ENCODE peak calls at places on chromosomes 5 and 9, in seven cellular contexts. One of them, this sample, is unnamed.
A peak's percentile ranks its signal among the peaks of the same experiment; 100 is the strongest.

GRCh38 chr5:41925555-41925946 is 470 bp downstream of the FBXO4 start:
- DNase-seq in mesenchymal stem cell: no peak
- DNase-seq in H9: no peak
- DNase-seq in trophoblast cell: peak; percentile 44
- DNase-seq in mesendoderm: no peak
- DNase-seq in IMR-90: peak; percentile 24
- DNase-seq in H1: peak; percentile 47
- DNase-seq in this sample: peak; percentile 9

GRCh38 chr9:92324889-92325268 is 271 bp downstream of the NOL8 start:
- DNase-seq in H1: no peak
- DNase-seq in IMR-90: no peak
- DNase-seq in H9: no peak
- DNase-seq in trophoblast cell: no peak
- DNase-seq in mesendoderm: no peak
- DNase-seq in mesenchymal stem cell: no peak
- DNase-seq in this sample: no peak

GRCh38 chr5:166509085-166509484 is 1782.4 kb upstream of the WWC1 start:
- DNase-seq in mesenchymal stem cell: peak; percentile 50
- DNase-seq in H9: no peak
- DNase-seq in trophoblast cell: peak; percentile 19
- DNase-seq in mesendoderm: peak; percentile 59
- DNase-seq in H1: no peak
- DNase-seq in IMR-90: no peak
- DNase-seq in this sample: peak; percentile 50

GRCh38 chr9:96550659-96551058 is 69.0 kb downstream of the CDC14B start:
- DNase-seq in H1: no peak
- DNase-seq in IMR-90: no peak
- DNase-seq in mesendoderm: no peak
- DNase-seq in mesenchymal stem cell: no peak
- DNase-seq in trophoblast cell: peak; percentile 68
- DNase-seq in H9: no peak
- DNase-seq in this sample: no peak

GRCh38 chr9:107242073-107243063 is 40.7 kb upstream of the RAD23B start:
- DNase-seq in trophoblast cell: no peak
- DNase-seq in H1: no peak
- DNase-seq in mesendoderm: peak; percentile 49
- DNase-seq in IMR-90: peak; percentile 51
- DNase-seq in H9: no peak
- DNase-seq in mesenchymal stem cell: peak; percentile 39
- DNase-seq in this sample: no peak

GRCh38 chr9:132125361-132125760 is 36.5 kb upstream of the NTNG2 start:
- DNase-seq in trophoblast cell: no peak
- DNase-seq in H9: peak; percentile 83
- DNase-seq in IMR-90: no peak
- DNase-seq in mesenchymal stem cell: no peak
- DNase-seq in H1: peak; percentile 60
- DNase-seq in mesendoderm: no peak
- DNase-seq in this sample: no peak

GRCh38 chr5:84816746-84817547 is 432.3 kb upstream of the EDIL3 start:
- DNase-seq in IMR-90: peak; percentile 29
- DNase-seq in H9: no peak
- DNase-seq in H1: no peak
- DNase-seq in trophoblast cell: no peak
- DNase-seq in mesendoderm: peak; percentile 1
- DNase-seq in mesenchymal stem cell: peak; percentile 21
- DNase-seq in this sample: no peak

GRCh38 chr5:117731445-117731844 is 1156.8 kb upstream of the SEMA6A start:
- DNase-seq in IMR-90: peak; percentile 22
- DNase-seq in mesendoderm: no peak
- DNase-seq in mesenchymal stem cell: peak; percentile 5
- DNase-seq in H9: no peak
- DNase-seq in trophoblast cell: no peak
- DNase-seq in H1: no peak
- DNase-seq in this sample: no peak

GRCh38 chr5:177113566-177114424 is 19.8 kb upstream of the NSD1 start:
- DNase-seq in H1: peak; percentile 93
- DNase-seq in mesendoderm: peak; percentile 81
- DNase-seq in IMR-90: peak; percentile 63
- DNase-seq in H9: peak; percentile 77
- DNase-seq in trophoblast cell: peak; percentile 86
- DNase-seq in mesenchymal stem cell: peak; percentile 78
- DNase-seq in this sample: peak; percentile 78

GRCh38 chr9:17531642-17532254 is 47.1 kb upstream of the SH3GL2 start:
- DNase-seq in H1: peak; percentile 73
- DNase-seq in trophoblast cell: peak; percentile 47
- DNase-seq in mesendoderm: peak; percentile 51
- DNase-seq in IMR-90: peak; percentile 60
- DNase-seq in H9: no peak
- DNase-seq in mesenchymal stem cell: peak; percentile 63
- DNase-seq in this sample: peak; percentile 36

GRCh38 chr9:113622038-113622437 is 158.5 kb downstream of the RGS3 start:
- DNase-seq in H1: no peak
- DNase-seq in trophoblast cell: no peak
- DNase-seq in H9: no peak
- DNase-seq in mesendoderm: no peak
- DNase-seq in IMR-90: no peak
- DNase-seq in mesenchymal stem cell: no peak
- DNase-seq in this sample: no peak

GRCh38 chr9:7289773-7290172 is 509.8 kb downstream of the DMAC1 start:
- DNase-seq in trophoblast cell: no peak
- DNase-seq in mesendoderm: no peak
- DNase-seq in IMR-90: no peak
- DNase-seq in H1: no peak
- DNase-seq in H9: no peak
- DNase-seq in mesenchymal stem cell: no peak
- DNase-seq in this sample: no peak

GRCh38 chr9:135244751-135245221 is 157.3 kb downstream of the OLFM1 start:
- DNase-seq in mesendoderm: no peak
- DNase-seq in H9: no peak
- DNase-seq in H1: no peak
- DNase-seq in IMR-90: no peak
- DNase-seq in mesenchymal stem cell: no peak
- DNase-seq in trophoblast cell: no peak
- DNase-seq in this sample: no peak

GRCh38 chr5:125696762-125697161 is 726.4 kb upstream of the GRAMD2B start:
- DNase-seq in mesendoderm: no peak
- DNase-seq in trophoblast cell: peak; percentile 43
- DNase-seq in mesenchymal stem cell: peak; percentile 45
- DNase-seq in IMR-90: peak; percentile 87
- DNase-seq in H1: no peak
- DNase-seq in H9: no peak
- DNase-seq in this sample: no peak

GRCh38 chr9:88534456-88535225 is at the start of gene NXNL2:
- DNase-seq in trophoblast cell: peak; percentile 85
- DNase-seq in IMR-90: peak; percentile 82
- DNase-seq in H9: peak; percentile 93
- DNase-seq in mesenchymal stem cell: peak; percentile 91
- DNase-seq in H1: peak; percentile 96
- DNase-seq in mesendoderm: peak; percentile 86
- DNase-seq in this sample: peak; percentile 76

GRCh38 chr5:155147222-155147621 is 133.7 kb downstream of the KIF4B start:
- DNase-seq in mesenchymal stem cell: peak; percentile 1
- DNase-seq in trophoblast cell: peak; percentile 33
- DNase-seq in H9: no peak
- DNase-seq in H1: no peak
- DNase-seq in IMR-90: no peak
- DNase-seq in mesendoderm: no peak
- DNase-seq in this sample: no peak

GRCh38 chr5:168288349-168289245 is 2.8 kb upstream of the WWC1 start:
- DNase-seq in IMR-90: no peak
- DNase-seq in trophoblast cell: peak; percentile 97
- DNase-seq in mesenchymal stem cell: no peak
- DNase-seq in H9: no peak
- DNase-seq in mesendoderm: peak; percentile 58
- DNase-seq in H1: no peak
- DNase-seq in this sample: no peak

GRCh38 chr9:134546231-134546731 is 95.3 kb upstream of the COL5A1 start:
- DNase-seq in H9: no peak
- DNase-seq in H1: no peak
- DNase-seq in IMR-90: peak; percentile 26
- DNase-seq in trophoblast cell: no peak
- DNase-seq in mesenchymal stem cell: peak; percentile 66
- DNase-seq in mesendoderm: peak; percentile 28
- DNase-seq in this sample: no peak

GRCh38 chr5:3218916-3219650 is 376.5 kb upstream of the IRX1 start:
- DNase-seq in H1: no peak
- DNase-seq in mesendoderm: no peak
- DNase-seq in mesenchymal stem cell: no peak
- DNase-seq in trophoblast cell: no peak
- DNase-seq in H9: no peak
- DNase-seq in IMR-90: no peak
- DNase-seq in this sample: no peak

GRCh38 chr5:41068169-41068568 is 3.0 kb downstream of the MROH2B start:
- DNase-seq in trophoblast cell: no peak
- DNase-seq in mesendoderm: no peak
- DNase-seq in IMR-90: no peak
- DNase-seq in H1: no peak
- DNase-seq in mesenchymal stem cell: no peak
- DNase-seq in H9: no peak
- DNase-seq in this sample: no peak

GRCh38 chr9:134617246-134617645 is 24.4 kb upstream of the COL5A1 start:
- DNase-seq in H1: no peak
- DNase-seq in H9: peak; percentile 12
- DNase-seq in trophoblast cell: no peak
- DNase-seq in mesenchymal stem cell: no peak
- DNase-seq in IMR-90: no peak
- DNase-seq in mesendoderm: no peak
- DNase-seq in this sample: no peak

GRCh38 chr5:163967273-163967672 is 461.9 kb downstream of the MAT2B start:
- DNase-seq in trophoblast cell: no peak
- DNase-seq in mesenchymal stem cell: no peak
- DNase-seq in mesendoderm: peak; percentile 21
- DNase-seq in IMR-90: no peak
- DNase-seq in H1: no peak
- DNase-seq in H9: no peak
- DNase-seq in this sample: no peak

GRCh38 chr9:131395745-131396479 is 2.0 kb downstream of the PRRC2B start:
- DNase-seq in H1: no peak
- DNase-seq in H9: no peak
- DNase-seq in IMR-90: no peak
- DNase-seq in trophoblast cell: no peak
- DNase-seq in mesenchymal stem cell: no peak
- DNase-seq in mesendoderm: no peak
- DNase-seq in this sample: no peak

GRCh38 chr5:36059571-36060515 is 6.8 kb downstream of the UGT3A2 start:
- DNase-seq in mesendoderm: peak; percentile 63
- DNase-seq in H1: no peak
- DNase-seq in trophoblast cell: peak; percentile 77
- DNase-seq in H9: no peak
- DNase-seq in mesenchymal stem cell: no peak
- DNase-seq in IMR-90: no peak
- DNase-seq in this sample: no peak

GRCh38 chr9:110895141-110895912 is 142.9 kb downstream of the LPAR1 start:
- DNase-seq in mesenchymal stem cell: no peak
- DNase-seq in H9: no peak
- DNase-seq in IMR-90: no peak
- DNase-seq in H1: no peak
- DNase-seq in trophoblast cell: no peak
- DNase-seq in mesendoderm: no peak
- DNase-seq in this sample: no peak

GRCh38 chr5:13325765-13326164 is 618.7 kb downstream of the DNAH5 start:
- DNase-seq in trophoblast cell: peak; percentile 49
- DNase-seq in mesendoderm: peak; percentile 27
- DNase-seq in H1: no peak
- DNase-seq in IMR-90: no peak
- DNase-seq in mesenchymal stem cell: no peak
- DNase-seq in H9: no peak
- DNase-seq in this sample: no peak

GRCh38 chr9:126781186-126781585 is 23.7 kb upstream of the ZBTB43 start:
- DNase-seq in trophoblast cell: no peak
- DNase-seq in H1: no peak
- DNase-seq in H9: no peak
- DNase-seq in mesenchymal stem cell: no peak
- DNase-seq in IMR-90: no peak
- DNase-seq in mesendoderm: no peak
- DNase-seq in this sample: no peak
- H3K23ac ChIP-seq in trophoblast cell: no peak overlapping the region
- H3K23ac ChIP-seq in H1: no peak overlapping the region
- H3K23ac ChIP-seq in H9: no peak overlapping the region
- H3K23ac ChIP-seq in mesenchymal stem cell: no peak overlapping the region
- H3K23ac ChIP-seq in IMR-90: no peak overlapping the region
- H3K23ac ChIP-seq in mesendoderm: no peak overlapping the region
- H3K23ac ChIP-seq in this sample: no peak overlapping the region

GRCh38 chr5:33313150-33313549 is 127.6 kb upstream of the TARS1 start:
- DNase-seq in mesendoderm: peak; percentile 12
- DNase-seq in H9: no peak
- DNase-seq in mesenchymal stem cell: peak; percentile 41
- DNase-seq in trophoblast cell: no peak
- DNase-seq in IMR-90: peak; percentile 90
- DNase-seq in H1: no peak
- DNase-seq in this sample: no peak
- H3K9ac ChIP-seq in mesendoderm: no peak overlapping the region
- H3K9ac ChIP-seq in H9: no peak overlapping the region
- H3K9ac ChIP-seq in mesenchymal stem cell: peak overlapping the region; percentile 77
- H3K9ac ChIP-seq in trophoblast cell: no peak overlapping the region
- H3K9ac ChIP-seq in IMR-90: no peak overlapping the region
- H3K9ac ChIP-seq in H1: no peak overlapping the region
- H3K9ac ChIP-seq in this sample: no peak overlapping the region

GRCh38 chr5:124675921-124676846 is 70.3 kb downstream of the ZNF608 start:
- DNase-seq in mesenchymal stem cell: no peak
- DNase-seq in IMR-90: no peak
- DNase-seq in H9: no peak
- DNase-seq in H1: no peak
- DNase-seq in trophoblast cell: no peak
- DNase-seq in mesendoderm: no peak
- DNase-seq in this sample: no peak
- H3K23ac ChIP-seq in mesenchymal stem cell: no peak overlapping the region
- H3K23ac ChIP-seq in IMR-90: no peak overlapping the region
- H3K23ac ChIP-seq in H9: no peak overlapping the region
- H3K23ac ChIP-seq in H1: no peak overlapping the region
- H3K23ac ChIP-seq in trophoblast cell: no peak overlapping the region
- H3K23ac ChIP-seq in mesendoderm: no peak overlapping the region
- H3K23ac ChIP-seq in this sample: no peak overlapping the region

DNA sequence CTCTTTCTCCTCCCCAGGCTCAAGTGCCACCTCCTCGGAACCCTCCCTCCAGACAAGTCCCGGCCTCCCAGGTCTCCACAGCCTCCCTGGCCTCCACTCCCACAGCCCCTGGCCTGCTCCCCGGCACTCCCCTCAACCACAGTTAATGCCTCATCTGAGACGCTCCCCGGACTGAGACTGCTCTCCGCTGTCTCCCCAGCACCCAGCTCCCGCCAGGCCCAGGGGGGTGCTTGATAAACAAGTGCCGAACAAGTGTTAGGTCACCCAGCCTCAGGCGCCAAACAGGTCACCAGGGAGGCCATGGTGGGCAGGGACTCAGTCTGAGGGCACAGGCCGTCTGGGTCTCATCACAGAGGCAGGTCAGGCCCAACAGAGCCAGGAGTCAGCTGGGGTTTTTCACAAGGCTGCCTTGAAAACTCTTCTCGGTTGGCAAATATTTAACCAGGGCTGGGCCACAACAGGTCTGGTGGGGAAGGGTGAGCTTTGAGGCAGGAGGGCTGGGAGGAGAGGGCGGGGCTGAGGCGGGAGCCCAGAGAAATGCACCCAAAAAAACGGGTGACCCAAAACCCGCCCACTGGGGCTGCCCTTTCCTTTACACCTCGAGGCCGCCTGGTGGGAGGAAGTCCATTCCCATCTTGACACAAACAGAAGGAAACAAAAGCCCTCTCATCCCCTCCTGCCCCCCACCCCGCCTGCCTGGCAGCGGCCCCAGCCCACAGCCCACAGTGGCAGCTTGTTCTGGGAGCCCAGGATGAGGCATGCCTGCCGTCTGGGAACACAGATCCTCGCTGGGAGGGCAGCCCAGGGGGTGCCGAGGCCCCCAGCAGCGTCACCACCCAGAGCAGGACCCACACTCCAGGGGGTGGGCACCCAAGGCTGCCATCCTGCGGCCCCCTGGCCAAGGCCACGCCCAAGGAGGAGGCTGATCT is 66.6 kb upstream of the STXBP1 start:
- DNase-seq in trophoblast cell: peak; percentile 63
- DNase-seq in H1: no peak
- DNase-seq in H9: no peak
- DNase-seq in mesenchymal stem cell: no peak
- DNase-seq in IMR-90: peak; percentile 56
- DNase-seq in mesendoderm: no peak
- DNase-seq in this sample: no peak
- H3K9ac ChIP-seq in trophoblast cell: no peak overlapping the region
- H3K9ac ChIP-seq in H1: no peak overlapping the region
- H3K9ac ChIP-seq in H9: no peak overlapping the region
- H3K9ac ChIP-seq in mesenchymal stem cell: peak overlapping the region; percentile 36
- H3K9ac ChIP-seq in IMR-90: no peak overlapping the region
- H3K9ac ChIP-seq in mesendoderm: no peak overlapping the region
- H3K9ac ChIP-seq in this sample: peak overlapping the region; percentile 63

This sample was measured in neuronal stem cell.